ENCODE peak calls at places on chromosomes 6 and 20, in ten cellular contexts. L is CD4-positive, CD25-positive, alpha-beta regulatory T cell; J is tibial artery; B is pancreas; X is heart left ventricle; R is brain microvascular endothelial cell; K is effector memory CD4-positive, alpha-beta T cell; T is retinal pigment epithelial cell; F is adrenal gland; P is neural progenitor cell. Y is an unnamed sample.

GRCh38 chr6:84953401-84953800 is 189.0 kb upstream of the TBX18 start:
- DNase-seq in F (no peak), R (peak), P (no peak), J (no peak), L (no peak), K (no peak), B (no peak), X (no peak), T (no peak), Y (no peak)

GRCh38 chr6:155079985-155080452 is 84.9 kb downstream of the TIAM2 start:
- DNase-seq in R (no peak), K (no peak), X (no peak), P (no peak), T (no peak), F (no peak), L (no peak), J (no peak), B (no peak), Y (no peak)

GRCh38 chr6:167803816-167804215 is 22.9 kb upstream of the AFDN start:
- DNase-seq in K (no peak), T (no peak), R (no peak), J (no peak), X (no peak), B (no peak), L (no peak), F (no peak), P (no peak), Y (no peak)

GRCh38 chr20:44157061-44157460 is 29.9 kb downstream of the JPH2 start:
- DNase-seq in L (no peak), F (no peak), T (no peak), P (no peak), J (no peak), K (no peak), R (no peak), X (no peak), B (no peak), Y (no peak)

GRCh38 chr6:46652603-46653438 is at the start of the genes CYP39A1 and SLC25A27:
- DNase-seq in J (peak), F (peak), X (peak), B (peak), K (peak), L (peak), P (peak), R (peak), T (peak), Y (peak)

GRCh38 chr6:96521625-96522468 is at the start of gene UFL1:
- DNase-seq in L (peak), B (peak), R (peak), T (peak), K (peak), P (peak), F (peak), J (peak), X (peak), Y (peak)

GRCh38 chr6:36382976-36383375 is 4.5 kb downstream of the ETV7 start:
- DNase-seq in R (no peak), B (no peak), T (no peak), L (no peak), K (no peak), F (no peak), X (no peak), P (no peak), J (no peak), Y (no peak)

GRCh38 chr6:56539503-56540105 is 103.1 kb downstream of the DST start:
- DNase-seq in F (no peak), L (no peak), T (no peak), R (no peak), B (no peak), K (no peak), X (no peak), J (no peak), P (no peak), Y (no peak)

GRCh38 chr6:34556493-34556892 is 364 bp upstream of the SPDEF start:
- DNase-seq in J (no peak), K (no peak), B (no peak), P (no peak), T (no peak), R (no peak), F (no peak), X (no peak), L (no peak), Y (no peak)

GRCh38 chr6:154341326-154341725 is 15.3 kb downstream of the IPCEF1 start:
- DNase-seq in F (no peak), B (no peak), P (no peak), J (no peak), K (no peak), X (no peak), T (no peak), R (no peak), L (no peak), Y (no peak)

GRCh38 chr6:3513416-3513815 is 56.6 kb upstream of the SLC22A23 start:
- DNase-seq in T (no peak), L (no peak), J (no peak), F (no peak), X (no peak), R (no peak), P (no peak), B (no peak), K (no peak), Y (no peak)

GRCh38 chr6:44800171-44800671 is 412.7 kb downstream of the CDC5L start:
- DNase-seq in K (no peak), R (peak), B (no peak), F (peak), X (no peak), J (no peak), L (no peak), T (peak), P (peak), Y (no peak)

GRCh38 chr6:33692760-33693158 is 18.7 kb downstream of the UQCC2 start:
- DNase-seq in X (no peak), R (peak), B (no peak), K (peak), L (peak), T (no peak), P (no peak), F (no peak), J (no peak), Y (peak)

GRCh38 chr6:75504902-75505233 is 11.3 kb upstream of the FILIP1 start:
- DNase-seq in L (no peak), T (no peak), X (no peak), K (no peak), J (no peak), P (no peak), B (no peak), R (no peak), F (peak), Y (no peak)

GRCh38 chr20:58267389-58268215 is 39.1 kb upstream of the ANKRD60 start:
- DNase-seq in P (no peak), F (no peak), J (no peak), T (no peak), B (no peak), L (no peak), X (no peak), K (no peak), R (no peak), Y (no peak)

GRCh38 chr20:45100563-45101245 is at the start of gene KCNS1:
- DNase-seq in R (peak), T (no peak), P (peak), X (no peak), J (no peak), F (peak), L (no peak), K (no peak), B (peak), Y (no peak)

GRCh38 chr20:32797160-32797468 is 22.6 kb upstream of the MAPRE1 start:
- DNase-seq in X (no peak), L (no peak), B (no peak), J (no peak), K (no peak), T (no peak), F (no peak), R (no peak), P (no peak), Y (no peak)

GRCh38 chr20:62186887-62187866 is 4.3 kb downstream of the MTG2 start:
- DNase-seq in R (no peak), T (no peak), K (no peak), P (no peak), F (no peak), X (no peak), B (peak), J (no peak), L (no peak), Y (no peak)

GRCh38 chr6:168525926-168526630 is 85.1 kb downstream of the SMOC2 start:
- DNase-seq in X (no peak), B (peak), T (no peak), R (no peak), F (no peak), P (no peak), L (no peak), J (no peak), K (no peak), Y (no peak)

GRCh38 chr6:104956663-104957294 is at the start of gene LIN28B:
- DNase-seq in R (no peak), P (peak), L (no peak), X (no peak), F (no peak), B (no peak), T (no peak), J (no peak), K (no peak), Y (no peak)

GRCh38 chr6:116459927-116460326 is 1.2 kb upstream of the CALHM6 start:
- DNase-seq in R (no peak), B (no peak), K (no peak), P (no peak), X (no peak), J (no peak), F (no peak), L (no peak), T (no peak), Y (no peak)

DNA sequence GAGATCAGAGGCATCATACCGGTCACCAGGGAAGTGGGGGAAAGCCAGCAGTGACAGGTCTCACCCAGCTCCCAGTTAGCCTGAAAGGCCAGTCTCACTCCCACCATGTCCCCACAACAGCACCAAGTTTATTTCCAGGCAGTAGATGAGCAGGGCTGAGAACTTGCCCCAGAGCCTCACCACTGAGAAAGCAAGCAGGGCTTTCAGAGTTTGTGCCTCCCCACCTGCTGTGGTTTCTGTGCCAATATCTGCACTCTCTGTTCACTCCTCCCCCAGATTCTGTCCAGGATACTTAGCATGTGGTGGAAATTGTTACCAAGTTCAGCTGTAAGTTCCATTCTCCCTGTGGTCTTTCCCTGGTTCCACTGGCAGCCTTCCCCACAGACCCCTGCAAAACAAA is 255.0 kb upstream of the HTR1E start:
- DNase-seq in B (no peak), F (no peak), X (no peak), T (no peak), J (no peak), L (no peak), P (no peak), R (no peak), K (no peak), Y (no peak)
- H3K4me3 ChIP-seq in B (no peak), F (no peak), X (no peak), T (no peak), J (no peak), L (no peak), P (no peak), R (no peak), K (no peak), Y (no peak)

DNA sequence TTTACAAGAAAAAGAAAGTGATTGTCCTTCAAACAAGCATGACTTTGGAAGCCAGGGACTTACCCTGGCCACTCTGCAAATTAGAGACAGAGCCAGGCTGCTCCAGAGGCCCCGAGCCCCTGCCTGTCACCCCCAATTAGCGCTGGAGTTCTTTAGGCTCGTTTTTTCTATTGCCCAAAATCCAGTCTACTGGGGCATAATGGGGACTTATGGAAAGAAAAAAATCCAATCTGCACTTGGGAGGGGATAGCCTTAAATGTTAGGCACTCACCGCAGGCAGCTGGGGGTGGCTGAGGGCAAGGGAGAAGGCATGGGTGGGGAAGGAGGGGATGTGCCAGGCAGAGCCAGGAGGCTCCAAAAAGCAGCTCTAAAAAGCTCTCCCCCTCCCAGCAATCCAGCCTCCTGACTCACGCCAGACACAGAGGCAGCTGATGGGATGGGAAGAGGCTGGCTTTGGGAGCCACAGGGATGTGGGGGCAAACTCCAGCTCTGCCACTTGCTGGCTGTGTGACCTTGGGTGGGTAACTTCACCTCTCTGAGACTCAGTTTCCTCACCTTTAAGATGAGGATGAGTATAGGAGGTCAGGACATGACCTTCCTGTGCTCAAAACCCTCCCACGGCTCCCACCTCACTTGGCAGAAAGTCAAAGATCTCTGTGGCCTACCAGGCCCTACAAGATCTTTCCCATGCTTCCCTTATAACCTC is 148.7 kb downstream of the CEBPB start:
- DNase-seq in R (no peak), B (no peak), L (no peak), K (no peak), X (no peak), J (peak), P (peak), T (peak), F (peak), Y (no peak)
- H3K4me3 ChIP-seq in R (no peak), B (no peak), L (peak), K (peak), X (peak), J (no peak), P (no peak), T (no peak), F (no peak), Y (no peak)

GRCh38 chr6:39260953-39261352 is 31.7 kb upstream of the KCNK5 start:
- DNase-seq in F (no peak), B (no peak), J (no peak), T (no peak), L (no peak), P (no peak), X (no peak), R (no peak), K (no peak), Y (no peak)
- H3K4me3 ChIP-seq in F (no peak), B (no peak), J (no peak), T (no peak), L (no peak), P (no peak), X (no peak), R (no peak), K (no peak), Y (no peak)

GRCh38 chr6:42366011-42366705 is 85.6 kb downstream of the TRERF1 start:
- DNase-seq in B (no peak), R (no peak), L (no peak), F (no peak), J (no peak), X (no peak), P (no peak), K (no peak), T (no peak), Y (no peak)
- H3K4me3 ChIP-seq in B (no peak), R (no peak), L (peak), F (no peak), J (no peak), X (no peak), P (no peak), K (peak), T (no peak), Y (no peak)

GRCh38 chr6:27352850-27353249 is 35.7 kb upstream of the ZNF391 start:
- DNase-seq in K (no peak), P (no peak), T (no peak), X (no peak), L (no peak), J (no peak), R (no peak), F (no peak), B (no peak), Y (no peak)
- H3K4me3 ChIP-seq in K (no peak), P (no peak), T (no peak), X (no peak), L (no peak), J (no peak), R (no peak), F (no peak), B (no peak), Y (no peak)

GRCh38 chr20:47503685-47504084 is 2.0 kb downstream of the NCOA3 start:
- DNase-seq in T (no peak), R (no peak), B (no peak), F (no peak), J (no peak), L (no peak), X (no peak), K (no peak), P (no peak), Y (no peak)
- H3K4me3 ChIP-seq in T (peak), R (peak), B (no peak), F (no peak), J (peak), L (peak), X (peak), K (peak), P (peak), Y (peak)

DNA sequence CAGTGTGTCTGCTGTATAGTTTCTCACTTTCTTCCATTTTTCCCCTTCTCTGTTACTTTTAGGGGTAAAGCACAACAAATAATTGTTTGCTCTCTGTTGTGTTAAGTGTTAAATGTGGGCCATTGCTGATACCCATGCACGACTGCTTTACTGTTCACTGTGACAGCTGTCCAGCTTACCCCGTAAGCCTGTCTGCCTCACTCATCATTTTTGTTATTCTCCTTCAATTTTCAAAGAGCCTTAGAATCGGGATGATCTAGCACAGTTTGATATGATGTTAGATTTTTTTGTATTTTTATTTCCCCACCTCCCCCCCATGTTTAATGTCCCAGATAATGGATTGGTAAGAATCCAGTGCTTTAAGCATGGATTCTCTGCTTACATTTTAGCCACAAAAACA is 41.2 kb upstream of the MLIP start:
- DNase-seq in P (no peak), B (no peak), R (no peak), F (no peak), L (no peak), K (no peak), J (no peak), X (no peak), T (no peak), Y (no peak)
- H3K4me3 ChIP-seq in P (no peak), B (no peak), R (no peak), F (no peak), L (no peak), K (no peak), J (peak), X (peak), T (no peak), Y (no peak)